ENCODE peak calls at places on chromosomes 12 and 14, in six cellular contexts. L is choroid plexus epithelial cell, W is Peyer's patch, F is fibroblast of pulmonary artery, C is PC-9, Q is foreskin fibroblast. T is an unnamed sample.

GRCh38 chr12:104591272-104591940 is 134.7 kb downstream of the CHST11 start:
- DNase-seq in L (no peak), W (no peak), F (no peak), C (no peak), Q (peak; percentile 45), T (no peak)

GRCh38 chr14:104109731-104110361 is 24.3 kb downstream of the ASPG start:
- DNase-seq in L (no peak), W (no peak), F (no peak), C (no peak), Q (no peak), T (no peak)

GRCh38 chr12:42450248-42450647 is 124.3 kb downstream of the PPHLN1 start:
- DNase-seq in L (peak; percentile 58), W (no peak), F (no peak), C (no peak), Q (peak; percentile 60), T (no peak)

GRCh38 chr14:76768201-76768656 is 7.0 kb downstream of the VASH1 start:
- DNase-seq in L (peak; percentile 42), W (peak; percentile 76), F (peak; percentile 52), C (peak; percentile 0), Q (no peak), T (no peak)

GRCh38 chr12:122681814-122682213 is 21.3 kb downstream of the HCAR2 start:
- DNase-seq in L (peak; percentile 76), W (no peak), F (peak; percentile 61), C (no peak), Q (peak; percentile 77), T (peak; percentile 76)

GRCh38 chr12:87841935-87842334 is 187.3 kb downstream of the C12orf50 start:
- DNase-seq in L (no peak), W (no peak), F (no peak), C (no peak), Q (no peak), T (no peak)

GRCh38 chr12:98073610-98074009 is 441.8 kb upstream of the TMPO start:
- DNase-seq in L (no peak), W (no peak), F (no peak), C (no peak), Q (no peak), T (no peak)

GRCh38 chr12:86018361-86018760 is 144.3 kb downstream of the NTS start:
- DNase-seq in L (no peak), W (no peak), F (no peak), C (no peak), Q (no peak), T (no peak)

GRCh38 chr14:100762089-100762515 is 35.4 kb downstream of the DLK1 start:
- DNase-seq in L (peak; percentile 71), W (no peak), F (peak; percentile 15), C (no peak), Q (peak; percentile 41), T (peak; percentile 89)

GRCh38 chr12:4383304-4383865 is 3.9 kb upstream of the FGF23 start:
- DNase-seq in L (no peak), W (no peak), F (no peak), C (no peak), Q (no peak), T (no peak)

GRCh38 chr12:27906127-27906500 is 66.4 kb downstream of the PTHLH start:
- DNase-seq in L (no peak), W (no peak), F (no peak), C (peak; percentile 8), Q (no peak), T (no peak)

GRCh38 chr14:75928587-75929230 is 53.1 kb downstream of the TGFB3 start:
- DNase-seq in L (peak; percentile 60), W (no peak), F (peak; percentile 33), C (no peak), Q (peak; percentile 7), T (peak; percentile 55)

GRCh38 chr12:119222222-119222951 is 43.7 kb downstream of the HSPB8 start:
- DNase-seq in L (no peak), W (no peak), F (no peak), C (no peak), Q (no peak), T (no peak)

GRCh38 chr12:25455696-25456095 is 97.4 kb downstream of the LMNTD1 start:
- DNase-seq in L (no peak), W (no peak), F (no peak), C (no peak), Q (peak; percentile 31), T (no peak)

GRCh38 chr12:114425031-114425626 is 19.2 kb upstream of the TBX5 start:
- DNase-seq in L (no peak), W (no peak), F (peak; percentile 66), C (no peak), Q (peak; percentile 87), T (peak; percentile 67)

GRCh38 chr12:102824218-102824835 is 92.7 kb downstream of the PAH start:
- DNase-seq in L (peak; percentile 30), W (no peak), F (peak; percentile 20), C (peak; percentile 13), Q (peak; percentile 19), T (peak; percentile 35)

GRCh38 chr12:85779768-85780167 is 56.4 kb downstream of the RASSF9 start:
- DNase-seq in L (no peak), W (no peak), F (no peak), C (no peak), Q (no peak), T (no peak)

GRCh38 chr12:131904346-131904745 is 9.9 kb downstream of the ULK1 start:
- DNase-seq in L (no peak), W (no peak), F (no peak), C (no peak), Q (no peak), T (no peak)

GRCh38 chr12:27646149-27646548 is 50.1 kb upstream of the REP15 start:
- DNase-seq in L (no peak), W (no peak), F (no peak), C (no peak), Q (no peak), T (no peak)

GRCh38 chr12:18837025-18837424 is 99.1 kb downstream of the CAPZA3 start:
- DNase-seq in L (no peak), W (no peak), F (peak; percentile 77), C (no peak), Q (peak; percentile 51), T (peak; percentile 87)

GRCh38 chr12:22350817-22351371 is 16.4 kb upstream of the ST8SIA1 start:
- DNase-seq in L (no peak), W (no peak), F (no peak), C (no peak), Q (no peak), T (no peak)

GRCh38 chr14:64956697-64957412 is 14.3 kb upstream of the GPX2 start:
- DNase-seq in L (no peak), W (no peak), F (no peak), C (no peak), Q (no peak), T (no peak)

GRCh38 chr12:52395761-52396434 is 10.2 kb downstream of the KRT82 start:
- DNase-seq in L (peak; percentile 36), W (peak; percentile 56), F (peak; percentile 58), C (peak; percentile 76), Q (peak; percentile 60), T (peak; percentile 47)
- TF ChIP-seq CTCF in L (peak; percentile 47), W (peak; percentile 37), F (peak; percentile 31), C (peak; percentile 80), Q (no peak), T (peak; percentile 32)

GRCh38 chr14:55139152-55139551 is 10.1 kb downstream of the LGALS3 start:
- DNase-seq in L (no peak), W (no peak), F (no peak), C (no peak), Q (no peak), T (no peak)

GRCh38 chr14:55139696-55140509 is 10.9 kb downstream of the LGALS3 start:
- DNase-seq in L (no peak), W (no peak), F (no peak), C (no peak), Q (no peak), T (no peak)

GRCh38 chr14:55136241-55136640 is 7.2 kb downstream of the LGALS3 start:
- DNase-seq in L (peak; percentile 65), W (no peak), F (peak; percentile 50), C (no peak), Q (peak; percentile 75), T (no peak)

GRCh38 chr14:55136868-55137785 is 8.1 kb downstream of the LGALS3 start:
- DNase-seq in L (peak; percentile 94), W (no peak), F (peak; percentile 95), C (no peak), Q (peak; percentile 90), T (peak; percentile 88)

GRCh38 chr14:55138091-55138490 is 9.0 kb downstream of the LGALS3 start:
- DNase-seq in L (no peak), W (no peak), F (no peak), C (no peak), Q (no peak), T (no peak)
- TF ChIP-seq CTCF in L (peak; percentile 47), W (no peak), F (peak; percentile 28), C (no peak), Q (no peak), T (peak; percentile 21)

GRCh38 chr14:69139743-69140142 is 13.2 kb downstream of the DCAF5 start:
- DNase-seq in L (no peak), W (no peak), F (no peak), C (no peak), Q (no peak), T (no peak)

GRCh38 chr14:69138189-69138535 is 14.8 kb downstream of the DCAF5 start:
- DNase-seq in L (peak; percentile 78), W (no peak), F (peak; percentile 90), C (no peak), Q (peak; percentile 75), T (peak; percentile 77)

GRCh38 chr14:69135133-69135532 is 17.8 kb downstream of the DCAF5 start:
- DNase-seq in L (no peak), W (no peak), F (no peak), C (no peak), Q (no peak), T (no peak)

GRCh38 chr14:69141550-69141949 is 11.4 kb downstream of the DCAF5 start:
- DNase-seq in L (no peak), W (no peak), F (no peak), C (no peak), Q (no peak), T (no peak)

DNA sequence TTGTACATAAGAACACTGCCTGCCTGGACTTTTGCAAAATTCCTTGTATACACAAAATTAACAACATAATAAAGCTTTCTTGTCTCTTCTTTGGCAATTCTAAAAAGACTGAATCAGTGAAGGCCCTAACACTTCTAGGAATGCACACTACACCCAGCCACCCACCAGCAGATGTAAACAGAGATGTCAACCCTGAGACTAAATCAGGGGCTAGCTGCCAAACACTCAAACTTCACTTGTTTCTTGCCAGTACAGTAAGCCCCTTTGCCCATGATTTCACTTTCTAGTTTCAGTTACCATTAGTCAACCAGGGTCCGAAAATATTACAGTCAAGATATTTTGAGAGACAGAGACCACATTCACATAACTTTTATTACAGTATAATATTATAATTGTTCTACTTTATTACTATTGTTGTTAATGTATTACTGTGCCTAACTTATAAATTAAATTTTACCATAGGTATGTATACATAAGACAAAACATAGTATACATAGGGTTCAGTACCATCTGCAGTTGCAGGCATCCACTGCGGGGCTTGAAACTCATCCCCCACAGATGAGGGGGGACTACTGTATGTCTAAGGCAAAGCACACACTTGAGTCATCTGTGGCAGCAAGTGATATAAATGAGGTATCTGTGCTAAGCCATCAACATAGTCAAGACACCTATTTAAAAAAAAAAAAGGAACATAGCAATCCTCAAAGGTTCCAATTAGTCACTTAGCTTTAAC is 15.3 kb downstream of the DCAF5 start:
- DNase-seq in L (peak; percentile 56), W (no peak), F (no peak), C (no peak), Q (no peak), T (peak; percentile 16)
- TF ChIP-seq CTCF in L (no peak), W (no peak), F (no peak), C (no peak), Q (no peak), T (no peak)

GRCh38 chr12:56601503-56601902 is 28.6 kb downstream of the BAZ2A start:
- DNase-seq in L (peak; percentile 36), W (no peak), F (peak; percentile 25), C (no peak), Q (no peak), T (no peak)
- TF ChIP-seq CTCF in L (peak; percentile 27), W (no peak), F (peak; percentile 35), C (peak; percentile 26), Q (no peak), T (peak; percentile 18)

T was measured in fibroblast of villous mesenchyme.